ENCODE peak calls at places on chromosomes 1 and 21, in nine cellular contexts. F, J, Y, E, T, B, L, K and P are unnamed samples.

GRCh38 chr1:33032126-33032869 is 4.4 kb downstream of the AK2 start:
- DNase-seq in Y (no peak), J (no peak), B (no peak), T (no peak), L (no peak), K (no peak), E (no peak), F (no peak), P (no peak)

GRCh38 chr1:207021139-207021861 is 11.3 kb downstream of the C1orf116 start:
- DNase-seq in F (no peak), B (no peak), L (no peak), J (peak), T (no peak), Y (no peak), K (no peak), E (no peak), P (no peak)

GRCh38 chr1:43573066-43573799 is 42.5 kb downstream of the PTPRF start:
- DNase-seq in F (no peak), B (no peak), E (peak), T (no peak), Y (no peak), J (no peak), L (no peak), K (peak), P (no peak)

GRCh38 chr1:243748706-243749283 is 101.2 kb downstream of the AKT3 start:
- DNase-seq in K (peak), E (no peak), J (peak), T (peak), B (no peak), L (peak), Y (peak), F (no peak), P (peak)

GRCh38 chr21:22575165-22575584 is 1577.0 kb downstream of the NCAM2 start:
- DNase-seq in L (no peak), F (no peak), T (no peak), Y (no peak), J (no peak), K (peak), E (no peak), B (no peak), P (peak)

GRCh38 chr1:33275200-33275599 is 18.9 kb downstream of the ZNF362 start:
- DNase-seq in L (no peak), T (no peak), Y (no peak), F (peak), K (no peak), E (no peak), J (no peak), B (no peak), P (no peak)

GRCh38 chr1:234551032-234551378 is 59.0 kb downstream of the IRF2BP2 start:
- DNase-seq in J (no peak), Y (no peak), K (no peak), F (no peak), B (peak), T (no peak), E (no peak), L (no peak), P (no peak)

GRCh38 chr1:169511339-169512028 is 25.7 kb upstream of the SLC19A2 start:
- DNase-seq in E (no peak), L (no peak), F (no peak), B (peak), J (peak), T (no peak), Y (no peak), K (no peak), P (peak)

GRCh38 chr1:17016317-17016661 is 4.6 kb upstream of the ATP13A2 start:
- DNase-seq in T (no peak), B (no peak), K (no peak), E (no peak), F (no peak), J (peak), Y (no peak), L (no peak), P (peak)

GRCh38 chr1:39213511-39214002 is 9.1 kb downstream of the MACF1 start:
- DNase-seq in B (no peak), Y (no peak), L (no peak), K (peak), F (no peak), J (peak), T (no peak), E (no peak), P (peak)

GRCh38 chr21:21064353-21064752 is 66.1 kb downstream of the NCAM2 start:
- DNase-seq in E (no peak), K (no peak), F (no peak), Y (no peak), J (no peak), B (no peak), T (no peak), L (no peak), P (no peak)

GRCh38 chr1:221268295-221268694 is 389.1 kb downstream of the HLX start:
- DNase-seq in F (no peak), L (no peak), T (no peak), J (peak), Y (no peak), K (no peak), E (no peak), B (no peak), P (no peak)

GRCh38 chr1:228166170-228166936 is 749 bp downstream of the IBA57 start:
- DNase-seq in Y (no peak), F (no peak), T (peak), J (peak), B (no peak), K (peak), E (peak), L (peak), P (peak)

GRCh38 chr1:8427493-8427892 is 109.6 kb downstream of the SLC45A1 start:
- DNase-seq in L (no peak), F (no peak), T (peak), J (no peak), Y (peak), K (no peak), B (no peak), E (no peak), P (no peak)

GRCh38 chr1:24385160-24385939 is 28.2 kb downstream of the STPG1 start:
- DNase-seq in F (no peak), L (no peak), E (no peak), J (peak), Y (no peak), B (no peak), T (no peak), K (peak), P (no peak)

GRCh38 chr1:115527746-115528145 is 114.0 kb upstream of the VANGL1 start:
- DNase-seq in B (no peak), T (no peak), F (no peak), Y (no peak), K (no peak), E (no peak), J (no peak), L (no peak), P (no peak)

GRCh38 chr1:58346076-58346435 is 200.5 kb downstream of the OMA1 start:
- DNase-seq in E (no peak), Y (no peak), K (no peak), F (no peak), J (no peak), L (no peak), T (no peak), B (no peak), P (no peak)

GRCh38 chr1:39845569-39846566 is 37.4 kb downstream of the TRIT1 start:
- DNase-seq in T (peak), E (peak), Y (peak), K (no peak), B (peak), F (peak), J (peak), L (no peak), P (peak)

GRCh38 chr1:24193046-24193445 is 6.0 kb upstream of the IFNLR1 start:
- DNase-seq in E (no peak), B (no peak), J (peak), K (no peak), F (no peak), L (peak), T (no peak), Y (no peak), P (no peak)

GRCh38 chr1:163406787-163407186 is 85.0 kb downstream of the NUF2 start:
- DNase-seq in Y (no peak), L (no peak), K (no peak), B (no peak), E (no peak), J (no peak), T (no peak), F (no peak), P (no peak)

GRCh38 chr1:192858456-192858855 is 49.6 kb downstream of the RGS2 start:
- DNase-seq in L (no peak), B (no peak), F (no peak), E (no peak), Y (no peak), T (no peak), J (no peak), K (no peak), P (no peak)

GRCh38 chr21:46033410-46034404 is 52.1 kb downstream of the COL6A1 start:
- DNase-seq in T (no peak), J (no peak), E (no peak), B (peak), K (no peak), Y (no peak), F (peak), L (no peak), P (no peak)

GRCh38 chr21:41809891-41810596 is 43.2 kb upstream of the RIPK4 start:
- DNase-seq in E (no peak), Y (no peak), F (no peak), K (no peak), T (no peak), B (no peak), J (no peak), L (no peak), P (no peak)

GRCh38 chr21:41241341-41241740 is 73.4 kb downstream of the BACE2 start:
- DNase-seq in J (no peak), T (no peak), K (no peak), L (no peak), Y (no peak), E (no peak), F (no peak), B (no peak), P (no peak)

GRCh38 chr1:219088778-219089557 is 84.7 kb upstream of the LYPLAL1 start:
- DNase-seq in Y (peak), F (peak), L (peak), T (no peak), B (no peak), J (peak), E (peak), K (no peak), P (peak)

GRCh38 chr1:208772891-208773290 is 528.7 kb upstream of the PLXNA2 start:
- DNase-seq in E (no peak), K (no peak), L (no peak), J (no peak), B (no peak), T (no peak), F (no peak), Y (no peak), P (no peak)

GRCh38 chr1:145777357-145778145 is 46.3 kb downstream of the RNF115 start:
- DNase-seq in F (no peak), B (no peak), L (no peak), Y (no peak), T (no peak), E (no peak), K (no peak), J (no peak), P (no peak)

GRCh38 chr21:14900611-14901010 is 164.2 kb downstream of the NRIP1 start:
- DNase-seq in E (no peak), J (no peak), K (no peak), F (no peak), L (no peak), B (no peak), Y (no peak), T (no peak), P (no peak)

GRCh38 chr1:113255038-113255727 is 135.1 kb upstream of the MAGI3 start:
- DNase-seq in L (no peak), T (no peak), J (no peak), B (no peak), K (peak), F (no peak), Y (no peak), E (no peak), P (no peak)

GRCh38 chr1:245290836-245291235 is 136.1 kb downstream of the KIF26B start:
- DNase-seq in T (no peak), K (no peak), E (peak), Y (no peak), L (no peak), J (peak), B (no peak), F (no peak), P (no peak)

GRCh38 chr1:172467446-172467845 is 23.6 kb upstream of the PIGC start:
- DNase-seq in E (no peak), K (no peak), L (no peak), T (no peak), Y (no peak), J (no peak), F (no peak), B (no peak), P (no peak)

GRCh38 chr1:72037745-72038343 is 244.5 kb downstream of the NEGR1 start:
- DNase-seq in J (peak), K (peak), E (peak), L (peak), Y (no peak), F (no peak), B (no peak), T (no peak), P (peak)

GRCh38 chr21:35316456-35316855 is 267.4 kb upstream of the RUNX1 start:
- DNase-seq in E (no peak), L (no peak), T (no peak), F (no peak), K (no peak), B (no peak), J (peak), Y (no peak), P (no peak)

GRCh38 chr21:40680311-40680710 is 166.6 kb downstream of the DSCAM start:
- DNase-seq in F (no peak), E (no peak), Y (no peak), T (no peak), K (peak), L (no peak), B (no peak), J (no peak), P (no peak)

GRCh38 chr1:117607471-117607870 is 1.6 kb downstream of the TENT5C start:
- DNase-seq in B (no peak), J (no peak), K (peak), F (no peak), L (no peak), T (peak), Y (no peak), E (peak), P (no peak)

GRCh38 chr1:57874426-57874825 is 450.6 kb upstream of the DAB1 start:
- DNase-seq in L (no peak), Y (no peak), E (no peak), F (no peak), J (no peak), T (no peak), B (no peak), K (no peak), P (no peak)

GRCh38 chr1:100721502-100722205 is 2.1 kb downstream of the VCAM1 start:
- DNase-seq in F (no peak), K (no peak), L (no peak), J (peak), T (no peak), B (peak), Y (no peak), E (peak), P (no peak)

DNA sequence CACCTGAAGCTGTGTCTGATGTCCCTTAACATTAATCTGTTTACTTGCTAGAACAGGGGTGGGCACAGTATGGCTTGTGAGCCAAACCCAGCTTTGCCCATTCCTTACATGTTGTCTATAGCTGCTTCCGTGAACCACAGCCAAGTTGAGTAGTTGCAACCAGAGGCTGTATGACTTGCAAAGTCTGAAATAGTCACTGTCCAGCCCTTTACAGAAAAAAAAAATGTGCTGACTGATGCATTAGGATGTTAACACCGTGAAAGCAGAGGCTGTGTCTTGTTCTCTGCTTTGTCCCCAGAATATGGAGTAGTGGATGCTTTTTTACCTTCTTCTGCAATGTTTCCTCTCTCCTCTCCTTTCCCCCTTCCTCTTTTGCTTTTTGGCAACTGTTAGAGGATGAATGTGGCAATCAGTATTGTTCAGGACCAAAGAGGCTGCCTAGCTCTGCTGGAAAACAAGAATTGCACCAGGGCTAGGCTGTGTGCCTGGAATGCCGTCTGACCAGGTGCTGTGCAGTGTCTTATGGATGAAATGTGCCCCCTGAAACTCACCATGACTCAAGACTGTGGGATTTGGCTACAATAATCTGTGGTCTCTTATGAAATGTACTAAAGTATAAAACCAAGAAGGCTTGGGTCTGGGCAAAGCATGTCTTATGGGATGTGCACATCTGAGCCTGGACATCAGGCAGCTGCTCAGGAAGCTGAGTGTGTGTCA is 79.6 kb upstream of the GCLM start:
- DNase-seq in B (no peak), L (no peak), Y (no peak), F (no peak), T (no peak), J (peak), K (no peak), E (no peak), P (peak)
- H3K27ac ChIP-seq in B (no peak), L (no peak), Y (no peak), F (no peak), T (no peak), J (no peak), K (no peak), E (no peak), P (peak)

GRCh38 chr1:164720329-164721036 is 161.5 kb downstream of the PBX1 start:
- DNase-seq in B (no peak), T (no peak), K (no peak), F (no peak), Y (no peak), J (no peak), L (no peak), E (no peak), P (no peak)
- H3K27ac ChIP-seq in B (no peak), T (no peak), K (no peak), F (no peak), Y (no peak), J (peak), L (no peak), E (no peak), P (no peak)

GRCh38 chr1:53309802-53310201 is 18.1 kb downstream of the LRP8 start:
- DNase-seq in K (no peak), J (no peak), F (no peak), E (no peak), L (no peak), T (no peak), B (no peak), Y (no peak), P (no peak)
- H3K27ac ChIP-seq in K (no peak), J (no peak), F (no peak), E (no peak), L (no peak), T (no peak), B (no peak), Y (no peak), P (peak)

GRCh38 chr1:37125295-37125694 is 91.0 kb upstream of the GRIK3 start:
- DNase-seq in F (no peak), K (no peak), L (no peak), E (no peak), B (no peak), J (no peak), T (no peak), Y (no peak), P (no peak)

GRCh38 chr1:37120279-37120678 is 86.0 kb upstream of the GRIK3 start:
- DNase-seq in K (no peak), F (no peak), E (no peak), Y (no peak), J (no peak), L (no peak), B (no peak), T (no peak), P (no peak)

GRCh38 chr1:37124501-37124900 is 90.2 kb upstream of the GRIK3 start:
- DNase-seq in B (no peak), F (no peak), T (no peak), J (no peak), K (no peak), Y (no peak), L (no peak), E (no peak), P (no peak)

GRCh38 chr1:37127254-37127748 is 93.0 kb upstream of the GRIK3 start:
- DNase-seq in L (no peak), T (no peak), K (no peak), Y (no peak), J (no peak), B (no peak), E (no peak), F (no peak), P (no peak)

GRCh38 chr1:37123266-37123665 is 89.0 kb upstream of the GRIK3 start:
- DNase-seq in T (no peak), L (no peak), J (no peak), K (peak), E (no peak), Y (no peak), B (no peak), F (no peak), P (no peak)
- H3K27ac ChIP-seq in T (no peak), L (no peak), J (no peak), K (peak), E (no peak), Y (no peak), B (no peak), F (no peak), P (no peak)

GRCh38 chr1:14725641-14726213 is 127.2 kb downstream of the KAZN start:
- DNase-seq in L (no peak), J (no peak), T (no peak), K (no peak), E (no peak), B (no peak), F (no peak), Y (no peak), P (no peak)
- H3K27ac ChIP-seq in L (no peak), J (no peak), T (no peak), K (no peak), E (no peak), B (no peak), F (no peak), Y (no peak), P (no peak)